ENCODE peak calls at places on chromosomes 5 and 9, in nine cellular contexts. Q is kidney epithelial cell, J is body of pancreas, V is GM20000, R is left ventricle myocardium inferior, G is choroid plexus epithelial cell, M is bronchial epithelial cell, K is cardiac fibroblast, T is cardiac muscle cell. C is an unnamed sample.

GRCh38 chr5:93163010-93163663 is 417.9 kb downstream of the NR2F1-AS1 start:
- DNase-seq in Q (peak; percentile 77), J (no peak), V (no peak), R (no peak), G (peak; percentile 96), M (peak; percentile 92), K (peak; percentile 90), T (no peak), C (no peak)

GRCh38 chr9:114112325-114112724 is 13.2 kb upstream of the KIF12 start:
- DNase-seq in Q (no peak), J (no peak), V (no peak), R (no peak), G (no peak), M (no peak), K (peak; percentile 24), T (no peak), C (no peak)

GRCh38 chr5:35771321-35771720 is 85.4 kb upstream of the IL7R start:
- DNase-seq in Q (no peak), J (no peak), V (no peak), R (no peak), G (peak; percentile 95), M (peak; percentile 95), K (peak; percentile 61), T (no peak), C (no peak)

GRCh38 chr9:114552716-114553115 is 34.9 kb upstream of the ATP6V1G1 start:
- DNase-seq in Q (no peak), J (no peak), V (no peak), R (no peak), G (no peak), M (peak; percentile 21), K (no peak), T (no peak), C (no peak)

GRCh38 chr5:28404363-28405071 is 1366.1 kb upstream of the CDH9 start:
- DNase-seq in Q (no peak), J (no peak), V (no peak), R (no peak), G (no peak), M (no peak), K (no peak), T (no peak), C (no peak)

GRCh38 chr5:174327317-174327864 is 281.9 kb downstream of the NSG2 start:
- DNase-seq in Q (peak; percentile 19), J (peak; percentile 57), V (peak; percentile 70), R (peak; percentile 56), G (peak; percentile 89), M (peak; percentile 30), K (peak; percentile 86), T (peak; percentile 95), C (no peak)

GRCh38 chr5:146283344-146283761 is 55.3 kb upstream of the POU4F3 start:
- DNase-seq in Q (peak; percentile 92), J (no peak), V (no peak), R (no peak), G (peak; percentile 93), M (peak; percentile 97), K (peak; percentile 79), T (no peak), C (no peak)

GRCh38 chr9:119968837-119969707 is 599.8 kb upstream of the BRINP1 start:
- DNase-seq in Q (peak; percentile 25), J (peak; percentile 74), V (peak; percentile 71), R (peak; percentile 67), G (peak; percentile 76), M (peak; percentile 32), K (peak; percentile 76), T (peak; percentile 84), C (peak; percentile 50)

GRCh38 chr9:88387035-88387732 is 1.1 kb upstream of the SPIN1 start:
- DNase-seq in Q (no peak), J (peak; percentile 63), V (peak; percentile 25), R (peak; percentile 19), G (peak; percentile 77), M (peak; percentile 52), K (peak; percentile 60), T (peak; percentile 38), C (no peak)

GRCh38 chr5:2611561-2612096 is 139.8 kb downstream of the IRX2 start:
- DNase-seq in Q (no peak), J (no peak), V (no peak), R (no peak), G (no peak), M (no peak), K (no peak), T (no peak), C (no peak)

GRCh38 chr9:133773889-133774655 is 35.9 kb upstream of the SARDH start:
- DNase-seq in Q (no peak), J (peak; percentile 7), V (no peak), R (peak; percentile 2), G (no peak), M (no peak), K (no peak), T (no peak), C (peak; percentile 39)

GRCh38 chr5:13771011-13771571 is 173.4 kb downstream of the DNAH5 start:
- DNase-seq in Q (no peak), J (no peak), V (no peak), R (no peak), G (peak; percentile 2), M (no peak), K (no peak), T (no peak), C (no peak)

GRCh38 chr9:124022201-124023121 is 10.9 kb downstream of the LHX2 start:
- DNase-seq in Q (no peak), J (no peak), V (no peak), R (no peak), G (no peak), M (peak; percentile 38), K (no peak), T (peak; percentile 70), C (no peak)

GRCh38 chr9:9998491-9999287 is 614.1 kb downstream of the PTPRD start:
- DNase-seq in Q (no peak), J (no peak), V (no peak), R (no peak), G (peak; percentile 9), M (peak; percentile 17), K (no peak), T (peak; percentile 68), C (no peak)

GRCh38 chr9:136493567-136493971 is 10.7 kb upstream of the SEC16A start:
- DNase-seq in Q (no peak), J (no peak), V (no peak), R (no peak), G (no peak), M (no peak), K (no peak), T (no peak), C (no peak)

GRCh38 chr5:139149477-139150199 is 48.5 kb downstream of the SIL1 start:
- DNase-seq in Q (no peak), J (no peak), V (no peak), R (no peak), G (peak; percentile 92), M (no peak), K (peak; percentile 76), T (no peak), C (no peak)

GRCh38 chr9:17116400-17116837 is 18.4 kb upstream of the CNTLN start:
- DNase-seq in Q (no peak), J (no peak), V (peak; percentile 33), R (no peak), G (peak; percentile 67), M (peak; percentile 59), K (peak; percentile 56), T (peak; percentile 39), C (no peak)
- TF ChIP-seq CTCF in Q (peak; percentile 21), J (peak; percentile 50), V (peak; percentile 20), R (peak; percentile 69), G (no peak), M (no peak), K (peak; percentile 40), T (peak; percentile 44), C (peak; percentile 80)

GRCh38 chr9:69307446-69308216 is 17.4 kb upstream of the ENTREP1 start:
- DNase-seq in Q (peak; percentile 4), J (no peak), V (no peak), R (no peak), G (peak; percentile 84), M (no peak), K (peak; percentile 82), T (peak; percentile 94), C (no peak)
- TF ChIP-seq CTCF in Q (no peak), J (no peak), V (no peak), R (peak; percentile 29), G (no peak), M (no peak), K (no peak), T (no peak), C (no peak)

DNA sequence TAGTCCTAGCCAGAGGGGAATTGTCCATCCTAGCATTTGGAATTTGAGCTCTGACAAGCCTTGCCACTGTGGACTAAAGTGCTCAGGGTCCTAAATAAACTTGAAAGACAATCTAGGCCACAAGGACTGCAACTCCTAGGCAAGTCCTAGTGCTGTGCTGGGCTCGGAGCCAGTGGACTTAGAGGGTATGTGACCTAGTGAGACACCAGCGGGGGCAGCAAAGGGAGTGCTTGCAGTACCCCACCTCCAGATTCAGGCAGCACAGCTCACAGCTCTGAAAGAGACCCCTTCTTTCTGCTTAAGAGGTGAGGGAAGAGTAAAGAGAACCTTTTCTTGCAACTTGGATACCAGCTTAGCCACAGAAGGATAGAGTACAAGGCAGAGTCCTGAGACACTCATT is 164.4 kb downstream of the CCDC171 start:
- DNase-seq in Q (no peak), J (no peak), V (no peak), R (no peak), G (no peak), M (no peak), K (no peak), T (no peak), C (no peak)
- TF ChIP-seq CTCF in Q (no peak), J (no peak), V (no peak), R (no peak), G (no peak), M (no peak), K (no peak), T (no peak), C (no peak)

GRCh38 chr9:2181794-2182193 is 166.6 kb downstream of the SMARCA2 start:
- DNase-seq in Q (no peak), J (no peak), V (no peak), R (no peak), G (peak; percentile 43), M (no peak), K (peak; percentile 41), T (peak; percentile 39), C (no peak)

GRCh38 chr9:2178034-2178734 is 163.0 kb downstream of the SMARCA2 start:
- DNase-seq in Q (no peak), J (no peak), V (no peak), R (no peak), G (no peak), M (peak; percentile 18), K (no peak), T (no peak), C (no peak)

GRCh38 chr9:2180171-2180570 is 165.0 kb downstream of the SMARCA2 start:
- DNase-seq in Q (no peak), J (no peak), V (no peak), R (no peak), G (no peak), M (no peak), K (no peak), T (no peak), C (no peak)

GRCh38 chr9:2180704-2181103 is 165.6 kb downstream of the SMARCA2 start:
- DNase-seq in Q (no peak), J (no peak), V (no peak), R (no peak), G (peak; percentile 29), M (no peak), K (no peak), T (no peak), C (no peak)

DNA sequence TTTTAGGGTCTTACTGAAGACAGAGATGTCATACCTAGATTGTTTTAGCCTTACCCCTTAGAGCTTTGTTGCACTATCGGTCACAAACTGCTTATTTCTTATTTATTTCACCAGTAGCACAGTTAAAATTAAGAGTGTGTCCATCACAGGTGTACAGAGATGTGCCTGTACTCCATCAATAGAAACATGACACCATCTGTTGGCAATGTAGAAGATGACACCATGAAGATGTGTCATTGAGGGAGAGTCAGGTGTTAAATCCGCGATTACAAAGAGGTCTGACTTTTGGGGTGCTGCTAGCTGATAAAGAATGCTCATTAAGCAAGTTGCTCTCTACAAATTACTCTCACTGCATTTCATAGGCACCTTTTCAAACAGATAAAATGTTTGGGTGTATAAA is 164.4 kb downstream of the SMARCA2 start:
- DNase-seq in Q (no peak), J (no peak), V (no peak), R (no peak), G (no peak), M (peak; percentile 33), K (no peak), T (no peak), C (no peak)
- TF ChIP-seq CTCF in Q (no peak), J (no peak), V (no peak), R (no peak), G (no peak), M (no peak), K (no peak), T (no peak), C (no peak)